ENCODE peak calls at places on chromosomes 16 and 17, in six cellular contexts. I, C, S, H, N and Q are unnamed samples.

GRCh38 chr16:58684354-58685083 is at the start of gene SLC38A7:
- DNase-seq in N (peak), C (peak), I (peak), H (peak), S (peak), Q (peak)

GRCh38 chr16:64392456-64392855 is 729.4 kb downstream of the CDH11 start:
- DNase-seq in H (no peak), I (no peak), S (no peak), C (no peak), N (no peak), Q (no peak)

GRCh38 chr17:79793924-79794304 is 3.0 kb downstream of the CBX8 start:
- DNase-seq in C (no peak), S (no peak), N (no peak), I (no peak), H (no peak), Q (no peak)

GRCh38 chr16:1614226-1615102 is 2.3 kb downstream of the CRAMP1 start:
- DNase-seq in H (no peak), N (peak), S (no peak), I (peak), C (no peak), Q (peak)

GRCh38 chr17:76427457-76428231 is 25.3 kb downstream of the UBE2O start:
- DNase-seq in S (no peak), H (peak), I (no peak), C (no peak), N (no peak), Q (no peak)

GRCh38 chr17:38341035-38341721 is 2.6 kb downstream of the GPR179 start:
- DNase-seq in S (peak), I (peak), H (no peak), C (no peak), N (no peak), Q (no peak)

GRCh38 chr17:58331815-58332719 is 3.5 kb upstream of the TSPOAP1 start:
- DNase-seq in N (no peak), H (peak), I (no peak), C (peak), S (peak), Q (peak)

GRCh38 chr17:82143333-82143732 is 45.3 kb upstream of the FASN start:
- DNase-seq in N (no peak), H (no peak), S (no peak), I (no peak), C (no peak), Q (no peak)

GRCh38 chr16:3681206-3681605 is 26.7 kb downstream of the DNASE1 start:
- DNase-seq in C (no peak), N (no peak), H (no peak), S (no peak), I (peak), Q (no peak)

GRCh38 chr16:85659805-85660511 is 28.8 kb downstream of the GINS2 start:
- DNase-seq in I (peak), N (peak), C (no peak), H (peak), S (no peak), Q (peak)

GRCh38 chr17:58279016-58279671 is 1.6 kb downstream of the MPO start:
- DNase-seq in S (no peak), I (no peak), N (no peak), C (no peak), H (no peak), Q (peak)

GRCh38 chr17:2050246-2050866 is 4.5 kb upstream of the HIC1 start:
- DNase-seq in N (peak), C (no peak), H (peak), S (no peak), I (peak), Q (peak)

GRCh38 chr17:44197980-44198720 is 1.5 kb downstream of the ATXN7L3 start:
- DNase-seq in N (no peak), I (no peak), S (no peak), C (peak), H (peak), Q (peak)

GRCh38 chr16:84643677-84644076 is 4.6 kb upstream of the KLHL36 start:
- DNase-seq in I (no peak), C (no peak), N (no peak), H (peak), S (no peak), Q (no peak)

GRCh38 chr17:28878981-28879380 is 18.6 kb downstream of the FLOT2 start:
- DNase-seq in N (peak), H (no peak), C (no peak), I (no peak), S (no peak), Q (no peak)
- TF ChIP-seq CTCF in N (peak), H (peak), C (no peak), I (no peak), S (no peak), Q (no peak)

DNA sequence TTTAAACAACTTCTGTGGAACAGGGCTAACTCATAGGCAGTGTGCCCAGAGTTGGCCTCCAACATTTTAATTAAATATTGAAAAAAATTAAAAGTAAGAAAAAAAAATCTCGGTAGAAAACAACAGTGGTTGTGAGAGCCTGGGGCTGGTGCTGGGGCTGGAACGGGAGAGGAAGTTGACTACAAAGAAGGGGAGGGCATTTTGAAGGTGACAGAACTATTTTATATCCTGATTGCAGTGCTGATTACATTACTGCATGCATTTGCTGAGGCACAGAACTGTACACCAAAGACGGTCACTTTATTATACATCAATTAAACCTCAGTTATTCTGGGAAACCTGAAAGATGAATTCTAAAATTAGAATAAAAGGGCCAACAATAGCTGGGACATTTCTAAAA is 142.5 kb downstream of the PARN start:
- DNase-seq in S (no peak), I (no peak), H (no peak), C (no peak), N (no peak), Q (no peak)
- H3K27ac ChIP-seq in S (no peak), I (no peak), H (no peak), C (no peak), N (no peak), Q (no peak)

GRCh38 chr16:70380919-70381603 is 34.4 kb downstream of the DDX19A start:
- DNase-seq in N (peak), H (peak), S (peak), I (peak), C (peak), Q (peak)
- TF ChIP-seq CTCF in N (no peak), H (peak), S (no peak), I (no peak), C (no peak), Q (peak)

GRCh38 chr16:46882940-46883307 is 1.2 kb upstream of the GPT2 start:
- DNase-seq in I (no peak), H (no peak), N (no peak), C (no peak), S (no peak), Q (no peak)
- H3K27ac ChIP-seq in I (peak), H (no peak), N (no peak), C (peak), S (peak), Q (no peak)

GRCh38 chr17:67276075-67276474 is 31.1 kb upstream of the HELZ start:
- DNase-seq in C (no peak), I (no peak), N (peak), H (no peak), S (no peak), Q (no peak)
- TF ChIP-seq CTCF in C (no peak), I (no peak), N (peak), H (no peak), S (no peak), Q (no peak)